ENCODE peak calls at places on chromosomes 4 and X, in six cellular contexts. S is BJ, D is Panc1, W is osteocyte, Q is cardiac muscle cell, T is GM19239. P is an unnamed sample.

GRCh38 chr4:43234626-43235025 is 342.1 kb downstream of the GRXCR1 start:
- DNase-seq in S (no peak), Q (no peak), W (no peak), D (no peak), T (no peak), P (no peak)

GRCh38 chr4:60682901-60683300 is 517.2 kb upstream of the ADGRL3 start:
- DNase-seq in S (peak; percentile 50), D (no peak), W (no peak), T (no peak), Q (no peak), P (no peak)

GRCh38 chr4:61462451-61463326 is 262.6 kb downstream of the ADGRL3 start:
- DNase-seq in Q (no peak), W (no peak), D (no peak), S (no peak), T (no peak), P (no peak)

GRCh38 chrX:101210630-101211029 is 9.0 kb upstream of the DRP2 start:
- DNase-seq in Q (no peak), D (no peak), S (no peak), W (no peak), T (no peak), P (no peak)

GRCh38 chr4:147799986-147800555 is 68.2 kb downstream of the ARHGAP10 start:
- DNase-seq in Q (no peak), W (no peak), D (no peak), T (peak; percentile 38), S (no peak), P (no peak)

GRCh38 chrX:109281478-109282275 is 200.2 kb downstream of the GUCY2F start:
- DNase-seq in S (no peak), D (no peak), W (no peak), T (no peak), Q (peak; percentile 14), P (no peak)

GRCh38 chr4:123418486-123418931 is 21.9 kb downstream of the SPRY1 start:
- DNase-seq in W (no peak), T (no peak), Q (peak; percentile 50), D (no peak), S (peak; percentile 73), P (no peak)

GRCh38 chr4:175054980-175055379 is 136.8 kb downstream of the ADAM29 start:
- DNase-seq in D (no peak), T (no peak), W (no peak), S (no peak), Q (peak; percentile 5), P (no peak)

GRCh38 chr4:168880087-168880675 is 129.9 kb downstream of the CBR4 start:
- DNase-seq in T (no peak), D (no peak), W (no peak), S (no peak), Q (no peak), P (no peak)

GRCh38 chr4:14165253-14165942 is 537.9 kb upstream of the BOD1L1 start:
- DNase-seq in T (peak; percentile 30), Q (no peak), W (no peak), D (no peak), S (no peak), P (no peak)

GRCh38 chr4:81844717-81845116 is 373.0 kb upstream of the RASGEF1B start:
- DNase-seq in T (peak; percentile 20), S (peak; percentile 9), W (no peak), D (peak; percentile 35), Q (peak; percentile 82), P (peak; percentile 79)

GRCh38 chr4:138192113-138192512 is 50.0 kb downstream of the SLC7A11 start:
- DNase-seq in W (no peak), T (no peak), Q (no peak), D (peak; percentile 42), S (peak; percentile 4), P (no peak)

GRCh38 chr4:7384929-7385890 is 49.5 kb downstream of the PSAPL1 start:
- DNase-seq in Q (no peak), S (no peak), T (no peak), D (no peak), W (peak; percentile 75), P (no peak)

GRCh38 chr4:114366368-114366767 is 232.2 kb upstream of the UGT8 start:
- DNase-seq in Q (no peak), W (no peak), D (no peak), T (no peak), S (no peak), P (no peak)

GRCh38 chr4:121122661-121123060 is 41.5 kb downstream of the TNIP3 start:
- DNase-seq in W (no peak), D (no peak), T (no peak), S (no peak), Q (no peak), P (no peak)

GRCh38 chrX:124348152-124348551 is 1.8 kb downstream of the SH2D1A start:
- DNase-seq in Q (no peak), W (no peak), D (no peak), T (no peak), S (no peak), P (no peak)

GRCh38 chr4:126583509-126583908 is 1049.2 kb upstream of the INTU start:
- DNase-seq in Q (peak; percentile 20), D (no peak), S (no peak), T (no peak), W (no peak), P (peak; percentile 18)

GRCh38 chr4:48064349-48064748 is 47.8 kb downstream of the NIPAL1 start:
- DNase-seq in S (no peak), T (no peak), W (no peak), D (no peak), Q (no peak), P (no peak)

GRCh38 chr4:172979332-172979731 is 189.3 kb upstream of the GALNT7 start:
- DNase-seq in D (no peak), Q (no peak), T (no peak), W (no peak), S (no peak), P (no peak)

GRCh38 chrX:102833136-102833535 is 103.9 kb upstream of the RAB40AL start:
- DNase-seq in T (no peak), D (no peak), Q (no peak), W (no peak), S (no peak), P (peak; percentile 2)

GRCh38 chr4:8744083-8744805 is 127.4 kb downstream of the HMX1 start:
- DNase-seq in S (no peak), D (no peak), Q (no peak), T (no peak), W (peak; percentile 78), P (no peak)

GRCh38 chr4:139642364-139642763 is 23.3 kb upstream of the MGST2 start:
- DNase-seq in S (no peak), W (no peak), Q (no peak), D (no peak), T (no peak), P (no peak)

GRCh38 chr4:163554870-163555465 is 60.5 kb downstream of the TMA16 start:
- DNase-seq in W (no peak), S (no peak), Q (peak; percentile 31), D (no peak), T (no peak), P (peak; percentile 21)

GRCh38 chr4:147749811-147750321 is 18.0 kb downstream of the ARHGAP10 start:
- DNase-seq in Q (no peak), T (peak; percentile 50), W (no peak), S (no peak), D (no peak), P (no peak)

GRCh38 chr4:83335691-83336090 is 1.0 kb upstream of the HPSE start:
- DNase-seq in T (no peak), Q (no peak), S (no peak), W (no peak), D (no peak), P (no peak)

GRCh38 chr4:149987330-149987751 is 90.9 kb upstream of the DCLK2 start:
- DNase-seq in S (no peak), Q (peak; percentile 31), D (no peak), T (no peak), W (no peak), P (no peak)

GRCh38 chr4:140085062-140085622 is 68.8 kb downstream of the MAML3 start:
- DNase-seq in S (no peak), T (no peak), W (no peak), D (no peak), Q (no peak), P (peak; percentile 90)

GRCh38 chr4:123168812-123169211 is 227.8 kb upstream of the SPRY1 start:
- DNase-seq in Q (no peak), S (no peak), W (no peak), D (no peak), T (no peak), P (no peak)

GRCh38 chr4:165359501-165359900 is 19.3 kb upstream of the CPE start:
- DNase-seq in Q (no peak), S (no peak), T (no peak), D (no peak), W (no peak), P (no peak)

P was measured in NCI-H460.